ENCODE peak calls at places on chromosomes 16 and 17, in seven cellular contexts. One of them, this sample, is unnamed.

GRCh38 chr16:10827691-10828341 is 9.2 kb upstream of the TVP23A start:
- DNase-seq in body of pancreas: peak
- DNase-seq in HT1080: peak
- DNase-seq in T-helper 1 cell: no peak
- DNase-seq in foreskin fibroblast: peak
- DNase-seq in iris pigment epithelial cell: peak
- DNase-seq in ELR: peak
- DNase-seq in this sample: no peak

GRCh38 chr16:5296163-5296562 is 198.6 kb upstream of the EEF2KMT start:
- DNase-seq in ELR: no peak
- DNase-seq in T-helper 1 cell: no peak
- DNase-seq in iris pigment epithelial cell: no peak
- DNase-seq in HT1080: no peak
- DNase-seq in foreskin fibroblast: no peak
- DNase-seq in body of pancreas: no peak
- DNase-seq in this sample: no peak

GRCh38 chr17:5544115-5544514 is 40.2 kb downstream of the NLRP1 start:
- DNase-seq in HT1080: no peak
- DNase-seq in body of pancreas: no peak
- DNase-seq in ELR: no peak
- DNase-seq in T-helper 1 cell: no peak
- DNase-seq in iris pigment epithelial cell: no peak
- DNase-seq in foreskin fibroblast: no peak
- DNase-seq in this sample: peak

GRCh38 chr17:67452681-67453554 is 75.8 kb downstream of the PITPNC1 start:
- DNase-seq in ELR: no peak
- DNase-seq in body of pancreas: peak
- DNase-seq in foreskin fibroblast: no peak
- DNase-seq in iris pigment epithelial cell: no peak
- DNase-seq in T-helper 1 cell: no peak
- DNase-seq in HT1080: no peak
- DNase-seq in this sample: no peak

GRCh38 chr16:88702364-88703210 is 3.6 kb downstream of the RNF166 start:
- DNase-seq in T-helper 1 cell: no peak
- DNase-seq in ELR: no peak
- DNase-seq in foreskin fibroblast: no peak
- DNase-seq in body of pancreas: no peak
- DNase-seq in iris pigment epithelial cell: no peak
- DNase-seq in HT1080: no peak
- DNase-seq in this sample: no peak

GRCh38 chr16:55735120-55735781 is 79.5 kb downstream of the SLC6A2 start:
- DNase-seq in HT1080: peak
- DNase-seq in T-helper 1 cell: no peak
- DNase-seq in foreskin fibroblast: peak
- DNase-seq in body of pancreas: no peak
- DNase-seq in iris pigment epithelial cell: no peak
- DNase-seq in ELR: peak
- DNase-seq in this sample: no peak

GRCh38 chr17:52181842-52182241 is 23.3 kb upstream of the CA10 start:
- DNase-seq in HT1080: no peak
- DNase-seq in ELR: no peak
- DNase-seq in iris pigment epithelial cell: no peak
- DNase-seq in body of pancreas: no peak
- DNase-seq in foreskin fibroblast: no peak
- DNase-seq in T-helper 1 cell: no peak
- DNase-seq in this sample: no peak

GRCh38 chr16:65658339-65659275 is 536.7 kb upstream of the CDH11 start:
- DNase-seq in body of pancreas: no peak
- DNase-seq in iris pigment epithelial cell: peak
- DNase-seq in ELR: peak
- DNase-seq in foreskin fibroblast: peak
- DNase-seq in T-helper 1 cell: no peak
- DNase-seq in HT1080: peak
- DNase-seq in this sample: no peak

GRCh38 chr17:52892334-52892733 is 733.8 kb upstream of the CA10 start:
- DNase-seq in foreskin fibroblast: no peak
- DNase-seq in body of pancreas: no peak
- DNase-seq in T-helper 1 cell: no peak
- DNase-seq in ELR: no peak
- DNase-seq in HT1080: no peak
- DNase-seq in iris pigment epithelial cell: no peak
- DNase-seq in this sample: no peak

GRCh38 chr17:69773081-69773480 is 301.9 kb upstream of the KCNJ16 start:
- DNase-seq in foreskin fibroblast: peak
- DNase-seq in T-helper 1 cell: no peak
- DNase-seq in HT1080: no peak
- DNase-seq in iris pigment epithelial cell: peak
- DNase-seq in ELR: peak
- DNase-seq in body of pancreas: no peak
- DNase-seq in this sample: no peak